ENCODE peak calls at places on chromosomes 13 and 19, in eight cellular contexts. X is adrenal gland; C is effector memory CD4-positive, alpha-beta T cell; A is left ventricle myocardium inferior; G is psoas muscle; L is breast epithelium; V is WERI-Rb-1; E is cardiac muscle cell. M is an unnamed sample.

GRCh38 chr13:99383946-99384345 is 76.7 kb upstream of the GPR183 start:
- DNase-seq in E (no peak), X (peak), G (no peak), L (no peak), V (no peak), C (no peak), A (no peak), M (no peak)

GRCh38 chr13:93004919-93005318 is 221.7 kb upstream of the GPC6 start:
- DNase-seq in E (no peak), G (no peak), L (no peak), C (no peak), A (no peak), X (no peak), V (peak), M (no peak)

GRCh38 chr19:11581740-11582139 is 4.3 kb upstream of the ACP5 start:
- DNase-seq in C (no peak), G (no peak), X (no peak), A (no peak), L (no peak), E (no peak), V (no peak), M (no peak)

GRCh38 chr13:41332829-41333228 is 21.8 kb downstream of the NAA16 start:
- DNase-seq in V (no peak), X (no peak), C (no peak), G (no peak), E (no peak), A (no peak), L (no peak), M (no peak)

GRCh38 chr13:24308488-24309020 is 826 bp upstream of the C1QTNF9 start:
- DNase-seq in A (no peak), G (no peak), V (no peak), E (no peak), L (no peak), X (no peak), C (no peak), M (no peak)

GRCh38 chr19:53958168-53958571 is 4.6 kb upstream of the CACNG8 start:
- DNase-seq in L (no peak), E (peak), C (no peak), V (no peak), G (no peak), A (no peak), X (no peak), M (no peak)

GRCh38 chr19:55697698-55698097 is 22.7 kb downstream of the EPN1 start:
- DNase-seq in X (peak), G (no peak), A (no peak), V (no peak), E (no peak), L (no peak), C (no peak), M (no peak)

GRCh38 chr19:11373166-11373884 is 1.1 kb upstream of the SWSAP1 start:
- DNase-seq in E (peak), G (no peak), L (no peak), C (no peak), V (no peak), A (no peak), X (peak), M (no peak)

GRCh38 chr19:5436101-5436947 is 18.9 kb upstream of the ZNRF4 start:
- DNase-seq in V (peak), C (no peak), L (no peak), X (no peak), G (no peak), E (peak), A (no peak), M (no peak)

GRCh38 chr13:113777311-113778260 is 18.6 kb downstream of the TMEM255B start:
- DNase-seq in G (no peak), X (no peak), L (no peak), C (no peak), E (peak), V (no peak), A (no peak), M (no peak)

GRCh38 chr19:52748336-52748950 is 13.6 kb upstream of the ZNF611 start:
- DNase-seq in G (peak), A (no peak), V (no peak), E (peak), C (no peak), L (no peak), X (no peak), M (no peak)

GRCh38 chr13:106383791-106384190 is 151.7 kb downstream of the EFNB2 start:
- DNase-seq in A (no peak), L (no peak), V (no peak), C (no peak), X (no peak), G (no peak), E (no peak), M (no peak)

GRCh38 chr13:36357692-36358091 is 11.5 kb upstream of the SPART start:
- DNase-seq in L (no peak), G (peak), V (no peak), X (peak), E (no peak), C (no peak), A (peak), M (no peak)

GRCh38 chr19:40542197-40542859 is 34.3 kb upstream of the SHKBP1 start:
- DNase-seq in C (no peak), V (peak), E (no peak), G (peak), X (peak), A (peak), L (no peak), M (peak)

GRCh38 chr13:47226516-47226915 is 329.7 kb upstream of the HTR2A start:
- DNase-seq in L (no peak), E (no peak), X (no peak), A (no peak), V (no peak), G (no peak), C (no peak), M (no peak)

GRCh38 chr13:107450931-107451330 is 764.4 kb downstream of the LIG4 start:
- DNase-seq in X (no peak), G (peak), A (no peak), L (no peak), C (no peak), E (no peak), V (no peak), M (peak)

GRCh38 chr13:98549006-98549727 is 27.7 kb downstream of the STK24 start:
- DNase-seq in C (no peak), G (no peak), V (no peak), A (no peak), X (no peak), E (no peak), L (no peak), M (no peak)

GRCh38 chr13:24149306-24150032 is 11.1 kb upstream of the SPATA13 start:
- DNase-seq in V (no peak), L (no peak), E (no peak), G (no peak), X (no peak), C (no peak), A (no peak), M (no peak)

GRCh38 chr19:47994209-47994802 is at the start of gene ELSPBP1:
- DNase-seq in V (peak), E (no peak), C (no peak), L (no peak), G (no peak), X (no peak), A (no peak), M (no peak)

GRCh38 chr19:648305-648704 is 8.6 kb downstream of the FGF22 start:
- DNase-seq in L (no peak), X (no peak), C (no peak), G (no peak), E (no peak), V (no peak), A (no peak), M (no peak)

GRCh38 chr19:10872551-10873107 is 1.3 kb downstream of the CARM1 start:
- DNase-seq in V (no peak), L (no peak), G (no peak), C (no peak), A (no peak), X (no peak), E (no peak), M (no peak)

GRCh38 chr13:20566424-20566916 is 487 bp upstream of the IFT88 start:
- DNase-seq in C (peak), E (no peak), L (no peak), X (peak), V (peak), A (no peak), G (no peak), M (no peak)

GRCh38 chr19:1074512-1075283 is 7.7 kb downstream of the ARHGAP45 start:
- DNase-seq in A (peak), L (peak), V (no peak), X (peak), E (no peak), G (peak), C (peak), M (peak)

GRCh38 chr19:48415395-48415794 is 21.9 kb downstream of the GRIN2D start:
- DNase-seq in L (no peak), C (peak), G (peak), V (peak), A (peak), X (peak), E (peak), M (peak)

GRCh38 chr19:15836345-15836594 is 20.8 kb upstream of the OR10H1 start:
- DNase-seq in A (no peak), X (no peak), E (no peak), C (no peak), G (no peak), V (no peak), L (no peak), M (no peak)

GRCh38 chr19:38666662-38667448 is 19.4 kb downstream of the ACTN4 start:
- DNase-seq in V (peak), G (peak), A (no peak), E (peak), C (no peak), L (peak), X (peak), M (peak)

GRCh38 chr13:47499358-47500150 is 501.5 kb downstream of the SUCLA2 start:
- DNase-seq in X (no peak), A (no peak), E (no peak), V (no peak), G (no peak), C (no peak), L (no peak), M (no peak)

GRCh38 chr19:40717325-40717879 is 490 bp downstream of the ITPKC start:
- DNase-seq in C (no peak), G (no peak), V (peak), X (peak), L (peak), A (no peak), E (no peak), M (no peak)

GRCh38 chr19:3281026-3281425 is 56.6 kb downstream of the CELF5 start:
- DNase-seq in X (no peak), V (peak), C (no peak), L (no peak), G (no peak), E (no peak), A (no peak), M (no peak)

GRCh38 chr19:32318884-32319520 is 26.4 kb upstream of the ZNF507 start:
- DNase-seq in C (no peak), E (peak), V (peak), G (no peak), L (no peak), A (no peak), X (peak), M (no peak)

GRCh38 chr19:5588906-5589676 is 21.3 kb upstream of the TINCR start:
- DNase-seq in L (no peak), E (no peak), X (no peak), C (no peak), V (no peak), G (no peak), A (no peak), M (no peak)

DNA sequence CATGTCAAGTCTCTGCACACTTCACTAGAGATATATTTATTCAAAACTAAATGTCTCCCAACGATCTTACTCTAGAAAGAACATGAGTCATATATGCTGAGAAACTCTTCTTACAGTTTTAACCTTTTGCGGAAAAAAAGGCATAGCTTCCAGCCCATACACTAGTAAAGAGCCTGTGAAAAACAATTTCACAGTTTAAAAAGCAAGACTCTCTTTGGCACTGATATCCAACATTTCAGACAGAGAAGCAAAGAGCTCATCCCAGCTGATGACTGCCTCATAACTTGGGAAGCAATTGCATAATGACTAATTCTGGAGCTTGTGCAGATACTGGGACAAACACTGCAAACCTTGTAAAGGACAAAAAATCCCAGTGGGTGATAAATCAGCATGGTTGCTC is 88.0 kb downstream of the ENOX1 start:
- DNase-seq in E (no peak), A (no peak), V (no peak), C (no peak), X (no peak), G (no peak), L (no peak), M (no peak)
- H3K27ac ChIP-seq in E (no peak), A (peak), V (no peak), C (no peak), X (no peak), G (no peak), L (no peak), M (no peak)

DNA sequence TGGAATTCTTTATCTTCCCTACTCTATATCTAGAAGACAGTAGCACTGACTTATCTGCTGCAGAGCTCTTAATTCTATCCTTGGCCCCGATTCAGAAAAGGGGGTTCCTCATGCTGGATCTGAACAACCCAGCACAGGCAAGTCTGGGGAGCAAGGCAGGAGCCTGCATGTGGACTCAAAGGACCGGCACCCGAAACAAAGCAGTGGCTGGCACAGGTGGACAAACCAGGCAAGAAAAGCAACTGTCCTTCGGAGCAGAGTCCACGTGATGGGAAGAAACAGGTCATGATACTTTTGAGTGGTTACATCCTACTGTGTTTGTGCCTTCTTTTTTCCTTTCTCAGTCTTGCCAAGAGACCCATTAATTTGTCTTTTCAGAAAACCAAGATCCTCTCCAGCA is 38.3 kb downstream of the GPR42 start:
- DNase-seq in L (no peak), V (no peak), C (no peak), E (no peak), G (no peak), X (no peak), A (no peak), M (no peak)
- H3K4me3 ChIP-seq in L (no peak), V (no peak), C (no peak), E (no peak), G (no peak), X (no peak), A (no peak), M (no peak)

DNA sequence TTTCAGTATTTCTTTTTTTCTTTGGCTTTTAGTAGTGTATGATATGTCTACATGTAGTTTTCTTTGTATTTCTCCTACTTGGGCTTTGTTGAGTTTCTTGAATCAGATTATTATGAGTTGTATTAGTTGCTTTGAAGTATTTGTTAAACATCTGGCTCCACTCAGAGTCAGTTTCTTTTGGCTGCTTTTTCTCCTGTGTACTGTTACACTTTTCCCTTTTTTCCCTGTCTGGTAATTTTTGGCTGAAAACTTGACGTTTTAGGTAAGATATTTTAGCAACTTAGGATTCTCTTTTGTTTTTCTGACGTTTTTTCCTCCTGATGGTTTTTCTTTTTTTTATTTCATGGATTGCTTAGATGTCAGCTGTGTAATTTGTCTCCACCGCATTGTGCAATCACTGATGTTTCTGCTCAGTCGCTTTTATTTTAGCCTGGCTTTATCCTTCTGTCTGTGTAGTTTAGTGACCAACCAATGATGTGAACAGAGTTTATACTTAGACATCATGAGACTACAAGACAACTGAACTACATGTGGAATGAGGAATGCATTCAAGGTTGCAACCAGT is 20.7 kb downstream of the RFC3 start:
- DNase-seq in G (no peak), E (no peak), L (no peak), X (peak), A (no peak), C (no peak), V (no peak), M (no peak)
- H3K27ac ChIP-seq in G (no peak), E (no peak), L (no peak), X (no peak), A (peak), C (no peak), V (no peak), M (no peak)

GRCh38 chr19:17248011-17248776 is 2.5 kb upstream of the NR2F6 start:
- DNase-seq in E (no peak), G (no peak), A (no peak), C (no peak), L (no peak), X (no peak), V (peak), M (no peak)
- H3K4me3 ChIP-seq in E (no peak), G (no peak), A (no peak), C (no peak), L (no peak), X (no peak), V (peak), M (no peak)

DNA sequence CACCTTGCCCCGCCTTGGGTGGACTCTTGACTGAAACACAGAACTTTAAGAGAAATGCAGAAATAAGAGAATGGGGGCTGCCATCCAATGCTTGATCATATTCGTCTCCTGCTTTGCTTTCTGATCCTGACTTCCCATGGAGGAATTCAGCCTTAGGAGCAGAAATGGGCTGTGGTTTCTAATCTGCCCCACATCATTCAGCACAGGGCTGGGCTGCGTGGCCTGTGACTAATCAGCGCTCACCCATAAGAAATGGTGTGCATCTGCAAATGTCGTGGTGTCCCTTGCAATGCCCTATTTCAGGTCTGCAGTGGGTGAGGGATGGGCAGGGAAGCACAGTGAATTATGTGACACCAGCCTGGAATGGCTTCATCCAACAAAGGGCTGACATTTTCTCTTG is 60.7 kb upstream of the URI1 start:
- DNase-seq in X (no peak), A (no peak), L (peak), G (no peak), C (no peak), V (no peak), E (no peak), M (no peak)
- H3K27ac ChIP-seq in X (no peak), A (no peak), L (no peak), G (no peak), C (no peak), V (no peak), E (no peak), M (no peak)

DNA sequence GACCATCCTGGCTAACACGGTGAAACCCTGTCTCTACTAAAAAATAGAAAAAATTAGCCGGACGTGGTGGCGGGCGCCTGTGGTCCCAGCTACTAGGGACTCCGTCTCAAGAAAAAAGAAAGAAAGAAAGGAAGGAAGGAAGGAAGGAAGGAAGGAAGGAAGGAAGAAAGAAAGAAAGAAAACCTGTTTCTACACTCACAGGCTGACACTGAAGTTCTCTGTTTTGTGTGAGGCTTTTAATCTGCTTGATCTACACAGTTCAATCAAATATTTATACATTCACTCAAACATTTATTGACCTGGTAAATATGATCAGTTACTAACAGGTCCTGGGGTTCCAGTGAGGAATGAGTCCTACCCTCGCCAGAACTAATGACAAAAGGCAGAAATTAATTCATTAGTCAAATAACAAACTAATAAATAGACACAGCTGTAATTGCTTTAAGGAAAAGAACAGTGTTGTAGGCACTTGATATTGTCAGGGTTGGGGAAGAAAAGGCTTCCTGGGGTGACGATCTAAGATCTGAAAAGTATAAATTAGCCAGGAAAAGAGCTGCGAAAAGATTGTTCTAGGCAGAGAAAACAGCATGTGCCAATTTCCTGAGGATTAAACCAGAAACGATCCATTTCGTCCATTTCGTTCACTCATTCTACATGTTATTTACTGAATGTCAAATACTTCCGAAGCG is 814 bp upstream of the CHAF1A start:
- DNase-seq in L (no peak), E (no peak), V (no peak), A (no peak), C (no peak), G (no peak), X (no peak), M (no peak)
- H3K4me3 ChIP-seq in L (peak), E (peak), V (peak), A (peak), C (peak), G (peak), X (peak), M (peak)